ENCODE peak calls at places on chromosome 5, in five cellular contexts. T is ovary; O is CD8-positive, alpha-beta T cell; U is RCC 7860; K is stimulated activated CD8-positive, alpha-beta memory T cell treated with anti-CD3 and anti-CD28 coated beads, Interleukin-7, amount 100 ng/mL, for 24 hours. D is an unnamed sample.

GRCh38 chr5:173016621-173017046 is 33.1 kb downstream of the ATP6V0E1 start:
- DNase-seq in T (no peak), O (no peak), U (no peak), K (no peak), D (no peak)

GRCh38 chr5:130289132-130290088 is 385.1 kb downstream of the CHSY3 start:
- DNase-seq in T (no peak), O (no peak), U (peak; percentile 13), K (no peak), D (no peak)

GRCh38 chr5:142915840-142916424 is 145.8 kb downstream of the ARHGAP26 start:
- DNase-seq in T (no peak), O (no peak), U (peak; percentile 17), K (no peak), D (peak; percentile 38)

GRCh38 chr5:31664566-31664965 is 25.6 kb downstream of the PDZD2 start:
- DNase-seq in T (no peak), O (no peak), U (peak; percentile 56), K (no peak), D (peak; percentile 60)

GRCh38 chr5:146519554-146519953 is 3.6 kb upstream of the GPR151 start:
- DNase-seq in T (no peak), O (no peak), U (no peak), K (no peak), D (no peak)

GRCh38 chr5:93088997-93089396 is 492.0 kb downstream of the NR2F1-AS1 start:
- DNase-seq in T (no peak), O (no peak), U (no peak), K (no peak), D (no peak)

GRCh38 chr5:172505403-172505759 is 51.1 kb upstream of the SH3PXD2B start:
- DNase-seq in T (peak; percentile 27), O (no peak), U (no peak), K (no peak), D (peak; percentile 34)

GRCh38 chr5:79850941-79851693 is 139.9 kb downstream of the MTX3 start:
- DNase-seq in T (no peak), O (no peak), U (no peak), K (no peak), D (no peak)

GRCh38 chr5:6632324-6632930 is 417 bp downstream of the NSUN2 start:
- DNase-seq in T (no peak), O (no peak), U (no peak), K (peak; percentile 5), D (no peak)

GRCh38 chr5:73853091-73853490 is 227.1 kb downstream of the ARHGEF28 start:
- DNase-seq in T (no peak), O (no peak), U (no peak), K (no peak), D (no peak)

GRCh38 chr5:173880306-173880985 is 7.7 kb upstream of the CPEB4 start:
- DNase-seq in T (no peak), O (no peak), U (peak; percentile 44), K (no peak), D (no peak)

GRCh38 chr5:133957080-133957479 is 11.3 kb downstream of the C5orf15 start:
- DNase-seq in T (no peak), O (no peak), U (no peak), K (no peak), D (no peak)

GRCh38 chr5:178536541-178537466 is 53.4 kb downstream of the COL23A1 start:
- DNase-seq in T (no peak), O (no peak), U (no peak), K (no peak), D (no peak)

GRCh38 chr5:141951341-141951781 is 6.6 kb downstream of the PCDH12 start:
- DNase-seq in T (no peak), O (peak; percentile 34), U (no peak), K (no peak), D (peak; percentile 50)